ENCODE peak calls at places on chromosomes 4 and X, in five cellular contexts. B is H1, W is H9, A is IMR-90, F is neuronal stem cell. Q is an unnamed sample. For H3K9me3, the result is how much of the 10 kb centered on the place peaks cover.

GRCh38 chrX:20315140-20315539 is 48.4 kb upstream of the RPS6KA3 start:
- DNase-seq in B (no peak), W (no peak), A (no peak), F (no peak), Q (no peak)

GRCh38 chrX:41333994-41334865 is at the start of gene DDX3X:
- DNase-seq in B (peak), W (peak), A (peak), F (peak), Q (peak)

GRCh38 chr4:24765331-24765990 is 29.9 kb upstream of the SOD3 start:
- DNase-seq in B (no peak), W (no peak), A (peak), F (no peak), Q (peak)

GRCh38 chr4:122539861-122540465 is 80.9 kb downstream of the IL21 start:
- DNase-seq in B (no peak), W (no peak), A (peak), F (no peak), Q (peak)

GRCh38 chrX:16807548-16807947 is 21.3 kb downstream of the TXLNG start:
- DNase-seq in B (no peak), W (no peak), A (peak), F (no peak), Q (no peak)

GRCh38 chr4:147409350-147409749 is 71.5 kb upstream of the EDNRA start:
- DNase-seq in B (no peak), W (no peak), A (peak), F (no peak), Q (no peak)

GRCh38 chr4:169337510-169337909 is 66.8 kb upstream of the SH3RF1 start:
- DNase-seq in B (no peak), W (no peak), A (peak), F (no peak), Q (peak)

GRCh38 chr4:87806520-87806919 is 7.2 kb downstream of the IBSP start:
- DNase-seq in B (no peak), W (no peak), A (peak), F (no peak), Q (peak)

GRCh38 chr4:138078264-138078663 is 163.9 kb downstream of the SLC7A11 start:
- DNase-seq in B (no peak), W (no peak), A (peak), F (no peak), Q (no peak)

GRCh38 chrX:116499780-116500179 is 37.0 kb upstream of the CT83 start:
- DNase-seq in B (no peak), W (no peak), A (no peak), F (no peak), Q (no peak)

GRCh38 chr4:145782756-145783155 is 102.8 kb downstream of the C4orf51 start:
- DNase-seq in B (no peak), W (no peak), A (no peak), F (no peak), Q (no peak)

GRCh38 chr4:78809295-78809694 is 33.1 kb downstream of the BMP2K start:
- DNase-seq in B (no peak), W (no peak), A (no peak), F (no peak), Q (no peak)

GRCh38 chrX:40411350-40412111 is 169.2 kb upstream of the ATP6AP2 start:
- DNase-seq in B (no peak), W (peak), A (no peak), F (no peak), Q (no peak)

GRCh38 chr4:39719804-39720580 is 22.1 kb downstream of the UBE2K start:
- DNase-seq in B (no peak), W (no peak), A (peak), F (no peak), Q (peak)

GRCh38 chr4:170202721-170203120 is 113.0 kb upstream of the AADAT start:
- DNase-seq in B (no peak), W (no peak), A (no peak), F (no peak), Q (no peak)

GRCh38 chr4:183388777-183389176 is 55.7 kb upstream of the CDKN2AIP start:
- DNase-seq in B (no peak), W (no peak), A (no peak), F (no peak), Q (no peak)

GRCh38 chr4:183388021-183388420 is 56.4 kb upstream of the CDKN2AIP start:
- DNase-seq in B (no peak), W (no peak), A (no peak), F (no peak), Q (no peak)

GRCh38 chr4:183384516-183384915 is 59.9 kb upstream of the CDKN2AIP start:
- DNase-seq in B (no peak), W (no peak), A (no peak), F (no peak), Q (no peak)

GRCh38 chr4:183383606-183384005 is 60.8 kb upstream of the CDKN2AIP start:
- DNase-seq in B (no peak), W (no peak), A (no peak), F (no peak), Q (no peak)

DNA sequence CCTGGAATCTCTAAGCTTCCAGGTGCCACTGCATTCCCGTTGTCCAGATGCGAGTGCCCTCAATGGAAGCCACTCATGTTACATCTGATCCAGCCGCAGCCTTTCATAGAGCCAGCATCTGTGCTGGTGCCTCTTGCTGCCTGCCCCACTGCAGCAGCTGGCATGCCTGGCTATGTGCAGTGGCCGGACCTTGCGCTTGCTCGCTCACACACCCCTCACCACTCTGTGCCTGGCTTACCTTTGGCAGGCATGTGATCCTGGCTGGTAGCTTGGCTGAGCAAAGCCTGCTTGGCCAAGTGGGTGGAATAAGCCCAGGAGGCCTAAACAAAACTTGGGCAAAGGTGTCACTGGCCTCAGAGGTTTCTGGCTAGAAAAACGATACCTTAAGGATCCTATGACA is 59.5 kb upstream of the CDKN2AIP start:
- DNase-seq in B (no peak), W (no peak), A (no peak), F (no peak), Q (no peak)
- H3K9me3 ChIP-seq in B (under half), W (under half), A (under half), F (under half), Q (under half)

GRCh38 chrX:153793291-153793690 is 884 bp downstream of the IDH3G start:
- DNase-seq in B (no peak), W (no peak), A (no peak), F (no peak), Q (no peak)

GRCh38 chrX:153797415-153798015 is 3.0 kb downstream of the SSR4 start:
- DNase-seq in B (no peak), W (no peak), A (no peak), F (no peak), Q (no peak)

GRCh38 chrX:153792368-153792767 is 1.8 kb downstream of the IDH3G start:
- DNase-seq in B (no peak), W (no peak), A (no peak), F (no peak), Q (no peak)

GRCh38 chrX:153794018-153794896 is at the start of the genes IDH3G and SSR4:
- DNase-seq in B (peak), W (peak), A (peak), F (peak), Q (peak)

DNA sequence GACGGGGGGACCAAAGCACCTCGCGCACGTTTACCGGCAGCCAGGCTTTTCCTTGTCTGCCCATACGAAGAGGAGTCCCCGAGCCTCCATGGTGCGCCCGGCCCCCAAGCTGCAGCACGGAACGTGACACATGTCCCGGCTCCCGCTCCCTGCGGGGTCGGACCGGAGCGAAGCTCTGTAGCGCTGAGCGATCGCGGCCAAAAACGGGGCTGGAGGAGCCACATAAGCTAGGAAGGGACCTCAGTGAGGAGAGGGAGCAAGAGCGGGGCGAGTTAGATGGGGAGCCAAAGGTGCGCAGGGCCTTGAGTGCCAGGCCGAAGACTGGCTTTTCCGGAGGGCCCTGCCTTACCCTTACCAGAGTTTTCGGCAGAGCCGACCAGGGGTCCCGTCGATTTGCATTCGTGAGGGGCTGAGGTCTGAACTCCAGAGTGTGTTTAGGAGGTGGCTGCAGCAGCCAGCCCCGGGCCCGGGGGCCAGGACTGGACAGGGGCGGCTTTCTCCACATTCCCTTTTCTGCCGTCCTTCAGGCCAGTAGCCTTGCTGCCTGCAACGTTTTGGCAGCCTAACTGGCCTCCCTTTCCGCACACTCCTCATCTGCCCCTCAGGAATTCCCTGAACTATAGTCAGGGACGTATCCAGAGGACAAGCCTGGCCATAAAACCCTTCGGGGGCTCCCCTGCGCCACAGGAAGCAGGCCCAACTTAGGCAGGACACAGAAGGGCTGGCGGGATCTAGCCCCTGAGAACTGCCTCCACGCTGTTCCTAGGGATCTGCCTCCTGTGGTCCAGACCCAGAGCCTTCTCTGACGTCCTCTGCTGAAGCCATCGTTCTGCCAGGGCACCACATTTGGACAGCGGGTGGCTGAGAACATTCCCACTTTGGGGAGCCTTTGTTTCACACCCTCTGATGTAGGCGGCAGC is 689 bp downstream of the SSR4 start:
- DNase-seq in B (no peak), W (no peak), A (no peak), F (no peak), Q (peak)
- H4K91ac ChIP-seq in B (peak), W (no peak), A (peak), F (no peak), Q (peak)

DNA sequence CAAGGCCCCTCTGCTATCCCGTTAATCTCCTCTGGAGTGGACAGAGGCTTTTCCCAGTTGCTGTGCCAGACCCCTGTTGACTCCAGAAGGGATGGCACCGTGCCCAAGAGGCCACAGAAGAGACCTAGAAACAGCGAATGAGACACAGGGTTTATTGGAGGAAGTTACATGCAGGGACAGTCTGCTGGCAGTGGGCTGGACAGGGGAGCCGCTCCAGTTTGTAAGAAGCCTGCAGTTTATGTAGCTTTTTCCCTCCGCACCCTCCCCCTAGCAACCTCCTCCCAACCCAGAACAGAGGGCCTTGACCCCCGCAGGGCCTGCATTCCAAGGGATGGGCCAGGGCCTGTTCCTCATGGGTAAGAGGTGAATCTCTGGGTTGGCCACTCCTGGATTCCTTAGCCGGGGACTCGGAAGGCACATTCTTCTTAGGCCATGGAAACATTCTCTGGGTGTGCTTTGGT is 216.8 kb upstream of the PSAPL1 start:
- DNase-seq in B (no peak), W (peak), A (peak), F (no peak), Q (no peak)
- H2AK5ac ChIP-seq in B (peak), W (no peak), A (peak), F (peak), Q (no peak)

GRCh38 chr4:73974352-73974751 is 7.5 kb downstream of the PF4 start:
- DNase-seq in B (no peak), W (no peak), A (no peak), F (no peak), Q (no peak)
- H3K9me3 ChIP-seq in B (under half), W (under half), A (under half), F (under half), Q (under half)